ENCODE peak calls at places on chromosomes 11 and 22, in ten cellular contexts. B is hepatocyte; R is EL; W is AG10803; J is activated CD4-positive, alpha-beta T cell treated with anti-CD3 and anti-CD28 coated beads for 1 hour; N is sigmoid colon; A is BJ; S is glutamatergic neuron; Q is amygdala; M is T-helper 17 cell. F is an unnamed sample.

GRCh38 chr11:2587132-2587930 is 112.5 kb downstream of the KCNQ1OT1 start:
- DNase-seq in W (no peak), B (peak), M (no peak), A (no peak), S (no peak), Q (no peak), N (peak), R (no peak), J (peak), F (no peak)

GRCh38 chr11:15590131-15590530 is 475.4 kb downstream of the INSC start:
- DNase-seq in B (peak), J (no peak), N (no peak), R (no peak), W (peak), S (no peak), A (no peak), Q (no peak), M (no peak), F (no peak)

GRCh38 chr11:133115099-133115498 is 417.2 kb downstream of the OPCML start:
- DNase-seq in B (no peak), Q (no peak), A (no peak), R (no peak), J (no peak), M (no peak), S (no peak), N (no peak), W (no peak), F (no peak)

GRCh38 chr22:37752189-37753061 is 55.3 kb upstream of the GCAT start:
- DNase-seq in R (peak), Q (no peak), W (peak), B (peak), M (no peak), A (peak), S (no peak), J (no peak), N (peak), F (peak)

GRCh38 chr11:65817312-65817814 is 16.4 kb upstream of the SNX32 start:
- DNase-seq in J (no peak), R (no peak), S (no peak), A (no peak), N (no peak), Q (no peak), W (no peak), B (peak), M (no peak), F (no peak)

GRCh38 chr11:44564653-44565007 is 833 bp upstream of the CD82 start:
- DNase-seq in Q (no peak), R (peak), W (peak), A (peak), B (peak), N (peak), J (no peak), S (no peak), M (no peak), F (peak)

GRCh38 chr11:68412593-68413475 is 47.7 kb upstream of the PPP6R3 start:
- DNase-seq in Q (no peak), S (no peak), J (no peak), N (no peak), M (no peak), B (no peak), W (peak), A (peak), R (no peak), F (peak)

GRCh38 chr22:32796865-32797573 is 4.5 kb upstream of the TIMP3 start:
- DNase-seq in N (peak), Q (peak), M (peak), B (peak), R (peak), S (peak), W (peak), A (no peak), J (peak), F (peak)

GRCh38 chr11:111735262-111736116 is 30.7 kb downstream of the PPP2R1B start:
- DNase-seq in Q (peak), B (peak), N (peak), J (no peak), R (peak), M (no peak), A (peak), W (peak), S (no peak), F (peak)

GRCh38 chr11:72856065-72856464 is 41.9 kb downstream of the ATG16L2 start:
- DNase-seq in B (no peak), M (no peak), W (no peak), A (no peak), R (no peak), N (no peak), Q (no peak), S (no peak), J (no peak), F (no peak)

GRCh38 chr11:60899021-60899936 is 7.1 kb downstream of the PRPF19 start:
- DNase-seq in J (no peak), W (peak), N (peak), M (no peak), A (no peak), Q (no peak), S (no peak), B (peak), R (peak), F (no peak)